ENCODE peak calls at places on chromosome 12, in five cellular contexts. H is H7; X is stimulated activated CD4-positive, alpha-beta T cell treated with anti-CD3 and anti-CD28 coated beads, Interleukin-1b, Interleukin-23, amount 100 ng/mL, for 1 hour; W is fibroblast of the conjunctiva; Z is activated CD4-positive, alpha-beta T cell treated with anti-CD3 and anti-CD28 coated beads, Interleukin-2, amount 50 U/mL, for 1 hour. T is an unnamed sample.

GRCh38 chr12:18863769-18864500 is 126.0 kb downstream of the CAPZA3 start:
- DNase-seq in H (no peak), X (no peak), W (no peak), Z (no peak), T (no peak)

GRCh38 chr12:98908866-98909265 is 263.8 kb downstream of the APAF1 start:
- DNase-seq in H (no peak), X (no peak), W (no peak), Z (no peak), T (no peak)

GRCh38 chr12:132507656-132508055 is 17.7 kb downstream of the FBRSL1 start:
- DNase-seq in H (no peak), X (no peak), W (no peak), Z (no peak), T (no peak)

GRCh38 chr12:38411426-38411825 is 94.9 kb downstream of the ALG10B start:
- DNase-seq in H (no peak), X (no peak), W (no peak), Z (no peak), T (no peak)

GRCh38 chr12:53101266-53101665 is 2.0 kb upstream of the SOAT2 start:
- DNase-seq in H (peak), X (no peak), W (no peak), Z (no peak), T (no peak)

GRCh38 chr12:28313631-28314030 is 123.4 kb downstream of the CCDC91 start:
- DNase-seq in H (no peak), X (no peak), W (no peak), Z (no peak), T (peak)

GRCh38 chr12:92136883-92137582 is 8.6 kb downstream of the BTG1 start:
- DNase-seq in H (no peak), X (no peak), W (peak), Z (no peak), T (peak)

GRCh38 chr12:54603872-54604271 is 15.4 kb upstream of the PPP1R1A start:
- DNase-seq in H (no peak), X (no peak), W (no peak), Z (no peak), T (no peak)

GRCh38 chr12:124919646-124920352 is 5.3 kb upstream of the UBC start:
- DNase-seq in H (no peak), X (no peak), W (no peak), Z (no peak), T (no peak)

GRCh38 chr12:71870409-71870808 is 30.9 kb downstream of the TBC1D15 start:
- DNase-seq in H (no peak), X (no peak), W (no peak), Z (no peak), T (no peak)

GRCh38 chr12:132284618-132285310 is 44.6 kb downstream of the GALNT9 start:
- DNase-seq in H (no peak), X (no peak), W (no peak), Z (no peak), T (no peak)

GRCh38 chr12:80763874-80764273 is 47.2 kb downstream of the MYF5 start:
- DNase-seq in H (no peak), X (no peak), W (peak), Z (no peak), T (peak)

GRCh38 chr12:105993766-105994165 is 145.0 kb downstream of the NUAK1 start:
- DNase-seq in H (peak), X (no peak), W (no peak), Z (no peak), T (no peak)

GRCh38 chr12:53816360-53817020 is 64.7 kb upstream of the CISTR start:
- DNase-seq in H (no peak), X (no peak), W (no peak), Z (no peak), T (no peak)

GRCh38 chr12:91920276-91920675 is 225.4 kb downstream of the BTG1 start:
- DNase-seq in H (no peak), X (no peak), W (no peak), Z (no peak), T (no peak)

GRCh38 chr12:18552829-18553228 is 185.0 kb downstream of the PLCZ1 start:
- DNase-seq in H (no peak), X (no peak), W (no peak), Z (no peak), T (no peak)

GRCh38 chr12:49515266-49515665 is 23.6 kb upstream of the KCNH3 start:
- DNase-seq in H (no peak), X (no peak), W (peak), Z (no peak), T (peak)

GRCh38 chr12:49643135-49643534 is 19.8 kb downstream of the PRPF40B start:
- DNase-seq in H (no peak), X (no peak), W (no peak), Z (no peak), T (no peak)

GRCh38 chr12:117686911-117687377 is 281.8 kb downstream of the KSR2 start:
- DNase-seq in H (no peak), X (no peak), W (no peak), Z (no peak), T (peak)

GRCh38 chr12:116303929-116304328 is 26.4 kb upstream of the MED13L start:
- DNase-seq in H (no peak), X (no peak), W (no peak), Z (no peak), T (no peak)

GRCh38 chr12:124567673-124568373 is 411 bp upstream of the NCOR2 start:
- DNase-seq in H (peak), X (peak), W (peak), Z (peak), T (peak)

GRCh38 chr12:70002097-70002911 is 177.3 kb downstream of the MYRFL start:
- DNase-seq in H (peak), X (no peak), W (peak), Z (no peak), T (no peak)

GRCh38 chr12:57850924-57851323 is 4.4 kb upstream of the CTDSP2 start:
- DNase-seq in H (peak), X (no peak), W (no peak), Z (no peak), T (no peak)

GRCh38 chr12:30063435-30063945 is 279.7 kb upstream of the TMTC1 start:
- DNase-seq in H (no peak), X (no peak), W (no peak), Z (no peak), T (no peak)

GRCh38 chr12:104966677-104967076 is 8.6 kb upstream of the SLC41A2 start:
- DNase-seq in H (no peak), X (no peak), W (no peak), Z (no peak), T (no peak)

GRCh38 chr12:113373966-113374365 is 15.6 kb downstream of the PLBD2 start:
- DNase-seq in H (no peak), X (no peak), W (no peak), Z (no peak), T (no peak)

GRCh38 chr12:3071107-3071506 is 6.1 kb upstream of the TSPAN9 start:
- DNase-seq in H (no peak), X (no peak), W (no peak), Z (no peak), T (no peak)

GRCh38 chr12:27434673-27435565 is 11.6 kb upstream of the SMCO2 start:
- DNase-seq in H (peak), X (no peak), W (no peak), Z (peak), T (peak)

GRCh38 chr12:51865757-51866270 is 17.3 kb upstream of the FIGNL2 start:
- DNase-seq in H (peak), X (no peak), W (no peak), Z (no peak), T (no peak)

GRCh38 chr12:71216725-71217579 is 59.2 kb upstream of the TSPAN8 start:
- DNase-seq in H (no peak), X (no peak), W (peak), Z (no peak), T (peak)

GRCh38 chr12:53974084-53975018 is at the start of gene HOTAIR:
- DNase-seq in H (peak), X (no peak), W (no peak), Z (no peak), T (no peak)

GRCh38 chr12:104482113-104482512 is 25.4 kb downstream of the CHST11 start:
- DNase-seq in H (no peak), X (no peak), W (no peak), Z (no peak), T (no peak)

GRCh38 chr12:49901026-49901425 is 2.7 kb downstream of the FAIM2 start:
- DNase-seq in H (no peak), X (no peak), W (no peak), Z (no peak), T (no peak)

GRCh38 chr12:50786498-50787231 is 22.8 kb downstream of the ATF1 start:
- DNase-seq in H (no peak), X (no peak), W (peak), Z (no peak), T (no peak)

GRCh38 chr12:130839770-130840355 is 813 bp upstream of the STX2 start:
- DNase-seq in H (no peak), X (no peak), W (no peak), Z (no peak), T (no peak)

GRCh38 chr12:95694148-95694547 is 96.4 kb downstream of the NTN4 start:
- DNase-seq in H (peak), X (no peak), W (no peak), Z (no peak), T (no peak)

GRCh38 chr12:70643927-70644326 is 6.7 kb upstream of the PTPRB start:
- DNase-seq in H (no peak), X (no peak), W (no peak), Z (no peak), T (no peak)

GRCh38 chr12:50017047-50017446 is 8.2 kb downstream of the RACGAP1 start:
- DNase-seq in H (no peak), X (no peak), W (peak), Z (no peak), T (peak)

GRCh38 chr12:6327159-6327558 is 14.7 kb downstream of the TNFRSF1A start:
- DNase-seq in H (peak), X (no peak), W (no peak), Z (no peak), T (no peak)